ENCODE peak calls at places on chromosomes 11 and 22, in seven cellular contexts. One of them, this sample, is unnamed.
A peak's percentile ranks its signal among the peaks of the same experiment; 100 is the strongest.

GRCh38 chr11:112174789-112175595 is at the start of gene BCO2:
- DNase-seq in BJ: peak; percentile 42
- DNase-seq in stomach: peak; percentile 72
- DNase-seq in WERI-Rb-1: peak; percentile 79
- DNase-seq in right atrium auricular region: peak; percentile 91
- DNase-seq in CD4-positive, alpha-beta T cell: peak; percentile 12
- DNase-seq in GM23338: peak; percentile 74
- DNase-seq in this sample: peak; percentile 96

GRCh38 chr11:92954003-92954402 is 15.4 kb upstream of the MTNR1B start:
- DNase-seq in CD4-positive, alpha-beta T cell: no peak
- DNase-seq in stomach: no peak
- DNase-seq in BJ: no peak
- DNase-seq in GM23338: peak; percentile 4
- DNase-seq in WERI-Rb-1: no peak
- DNase-seq in right atrium auricular region: no peak
- DNase-seq in this sample: no peak

GRCh38 chr11:119990306-119991021 is 147.4 kb downstream of the TRIM29 start:
- DNase-seq in right atrium auricular region: peak; percentile 67
- DNase-seq in stomach: peak; percentile 64
- DNase-seq in WERI-Rb-1: no peak
- DNase-seq in GM23338: no peak
- DNase-seq in CD4-positive, alpha-beta T cell: no peak
- DNase-seq in BJ: no peak
- DNase-seq in this sample: no peak

GRCh38 chr11:6635082-6635932 is 16.1 kb upstream of the TPP1 start:
- DNase-seq in stomach: no peak
- DNase-seq in WERI-Rb-1: no peak
- DNase-seq in GM23338: no peak
- DNase-seq in right atrium auricular region: no peak
- DNase-seq in BJ: no peak
- DNase-seq in CD4-positive, alpha-beta T cell: no peak
- DNase-seq in this sample: no peak

GRCh38 chr11:10906521-10906920 is 48.7 kb upstream of the ZBED5 start:
- DNase-seq in WERI-Rb-1: no peak
- DNase-seq in GM23338: no peak
- DNase-seq in CD4-positive, alpha-beta T cell: no peak
- DNase-seq in right atrium auricular region: no peak
- DNase-seq in stomach: no peak
- DNase-seq in BJ: peak; percentile 56
- DNase-seq in this sample: no peak

GRCh38 chr22:24429411-24430365 is 2.3 kb downstream of the ADORA2A start:
- DNase-seq in BJ: no peak
- DNase-seq in WERI-Rb-1: no peak
- DNase-seq in GM23338: peak; percentile 58
- DNase-seq in right atrium auricular region: no peak
- DNase-seq in CD4-positive, alpha-beta T cell: peak; percentile 56
- DNase-seq in stomach: peak; percentile 84
- DNase-seq in this sample: no peak

GRCh38 chr11:44398266-44399045 is 88.5 kb upstream of the ALX4 start:
- DNase-seq in BJ: no peak
- DNase-seq in WERI-Rb-1: no peak
- DNase-seq in CD4-positive, alpha-beta T cell: no peak
- DNase-seq in stomach: no peak
- DNase-seq in right atrium auricular region: no peak
- DNase-seq in GM23338: no peak
- DNase-seq in this sample: no peak

GRCh38 chr11:117183724-117184349 is 5.3 kb downstream of the SIDT2 start:
- DNase-seq in WERI-Rb-1: no peak
- DNase-seq in right atrium auricular region: peak; percentile 36
- DNase-seq in BJ: no peak
- DNase-seq in stomach: peak; percentile 73
- DNase-seq in GM23338: no peak
- DNase-seq in CD4-positive, alpha-beta T cell: no peak
- DNase-seq in this sample: no peak

GRCh38 chr11:66418168-66418985 is 2.5 kb upstream of the NPAS4 start:
- DNase-seq in right atrium auricular region: peak; percentile 78
- DNase-seq in GM23338: peak; percentile 96
- DNase-seq in BJ: peak; percentile 87
- DNase-seq in WERI-Rb-1: peak; percentile 79
- DNase-seq in stomach: peak; percentile 48
- DNase-seq in CD4-positive, alpha-beta T cell: peak; percentile 33
- DNase-seq in this sample: no peak

GRCh38 chr22:47015589-47016178 is 253.2 kb downstream of the TBC1D22A start:
- DNase-seq in right atrium auricular region: no peak
- DNase-seq in BJ: no peak
- DNase-seq in stomach: peak; percentile 23
- DNase-seq in CD4-positive, alpha-beta T cell: no peak
- DNase-seq in GM23338: no peak
- DNase-seq in WERI-Rb-1: peak; percentile 31
- DNase-seq in this sample: no peak

GRCh38 chr11:76674517-76675400 is 4.2 kb upstream of the LRRC32 start:
- DNase-seq in BJ: no peak
- DNase-seq in stomach: no peak
- DNase-seq in right atrium auricular region: no peak
- DNase-seq in CD4-positive, alpha-beta T cell: no peak
- DNase-seq in GM23338: peak; percentile 48
- DNase-seq in WERI-Rb-1: no peak
- DNase-seq in this sample: no peak

GRCh38 chr11:106624377-106624776 is 393.9 kb downstream of the GUCY1A2 start:
- DNase-seq in right atrium auricular region: no peak
- DNase-seq in CD4-positive, alpha-beta T cell: no peak
- DNase-seq in WERI-Rb-1: no peak
- DNase-seq in GM23338: peak; percentile 43
- DNase-seq in stomach: no peak
- DNase-seq in BJ: no peak
- DNase-seq in this sample: no peak

GRCh38 chr11:58192229-58192628 is 3.4 kb downstream of the OR9Q2 start:
- DNase-seq in BJ: no peak
- DNase-seq in stomach: no peak
- DNase-seq in GM23338: no peak
- DNase-seq in CD4-positive, alpha-beta T cell: no peak
- DNase-seq in right atrium auricular region: no peak
- DNase-seq in WERI-Rb-1: no peak
- DNase-seq in this sample: no peak

GRCh38 chr11:59822989-59823566 is 12.5 kb upstream of the MRPL16 start:
- DNase-seq in BJ: no peak
- DNase-seq in GM23338: peak; percentile 70
- DNase-seq in right atrium auricular region: no peak
- DNase-seq in CD4-positive, alpha-beta T cell: no peak
- DNase-seq in WERI-Rb-1: peak; percentile 46
- DNase-seq in stomach: peak; percentile 53
- DNase-seq in this sample: no peak

GRCh38 chr22:29306175-29306829 is at the start of gene GAS2L1:
- DNase-seq in BJ: no peak
- DNase-seq in right atrium auricular region: peak; percentile 89
- DNase-seq in CD4-positive, alpha-beta T cell: no peak
- DNase-seq in GM23338: peak; percentile 80
- DNase-seq in stomach: peak; percentile 81
- DNase-seq in WERI-Rb-1: peak; percentile 94
- DNase-seq in this sample: no peak

GRCh38 chr11:121257976-121258375 is 34.6 kb upstream of the SC5D start:
- DNase-seq in BJ: no peak
- DNase-seq in stomach: no peak
- DNase-seq in right atrium auricular region: no peak
- DNase-seq in WERI-Rb-1: no peak
- DNase-seq in GM23338: no peak
- DNase-seq in CD4-positive, alpha-beta T cell: no peak
- DNase-seq in this sample: no peak

GRCh38 chr11:115711021-115711420 is 206.8 kb upstream of the CADM1 start:
- DNase-seq in stomach: no peak
- DNase-seq in GM23338: no peak
- DNase-seq in BJ: no peak
- DNase-seq in CD4-positive, alpha-beta T cell: no peak
- DNase-seq in WERI-Rb-1: no peak
- DNase-seq in right atrium auricular region: no peak
- DNase-seq in this sample: no peak

GRCh38 chr11:63705526-63705925 is 24.2 kb downstream of the RTN3 start:
- DNase-seq in BJ: no peak
- DNase-seq in GM23338: no peak
- DNase-seq in WERI-Rb-1: no peak
- DNase-seq in CD4-positive, alpha-beta T cell: no peak
- DNase-seq in right atrium auricular region: no peak
- DNase-seq in stomach: no peak
- DNase-seq in this sample: no peak

GRCh38 chr22:42635531-42635930 is 4.9 kb downstream of the ATP5MGL start:
- DNase-seq in BJ: peak; percentile 82
- DNase-seq in GM23338: no peak
- DNase-seq in stomach: peak; percentile 67
- DNase-seq in right atrium auricular region: peak; percentile 90
- DNase-seq in WERI-Rb-1: no peak
- DNase-seq in CD4-positive, alpha-beta T cell: no peak
- DNase-seq in this sample: no peak

GRCh38 chr11:88175004-88175706 is at the start of gene RAB38:
- DNase-seq in GM23338: peak; percentile 84
- DNase-seq in WERI-Rb-1: peak; percentile 66
- DNase-seq in right atrium auricular region: no peak
- DNase-seq in CD4-positive, alpha-beta T cell: no peak
- DNase-seq in BJ: no peak
- DNase-seq in stomach: peak; percentile 64
- DNase-seq in this sample: no peak

GRCh38 chr11:69700278-69701140 is 3.3 kb downstream of the FGF19 start:
- DNase-seq in WERI-Rb-1: peak; percentile 89
- DNase-seq in BJ: no peak
- DNase-seq in right atrium auricular region: no peak
- DNase-seq in GM23338: peak; percentile 86
- DNase-seq in stomach: peak; percentile 71
- DNase-seq in CD4-positive, alpha-beta T cell: no peak
- DNase-seq in this sample: no peak
- H3K27me3 ChIP-seq in WERI-Rb-1: no peaks in the 10 kb centered on the region
- H3K27me3 ChIP-seq in BJ: peaks cover 35% of the 10 kb centered on the region
- H3K27me3 ChIP-seq in right atrium auricular region: peaks cover 18% of the 10 kb centered on the region
- H3K27me3 ChIP-seq in GM23338: peaks cover 7% of the 10 kb centered on the region
- H3K27me3 ChIP-seq in stomach: peaks cover 27% of the 10 kb centered on the region
- H3K27me3 ChIP-seq in CD4-positive, alpha-beta T cell: peaks cover 78% of the 10 kb centered on the region
- H3K27me3 ChIP-seq in this sample: no peaks in the 10 kb centered on the region

GRCh38 chr11:1825785-1826451 is 8.9 kb upstream of the SYT8 start:
- DNase-seq in right atrium auricular region: no peak
- DNase-seq in stomach: no peak
- DNase-seq in CD4-positive, alpha-beta T cell: no peak
- DNase-seq in WERI-Rb-1: peak; percentile 5
- DNase-seq in BJ: no peak
- DNase-seq in GM23338: no peak
- DNase-seq in this sample: no peak

GRCh38 chr11:1825039-1825740 is 9.6 kb upstream of the SYT8 start:
- DNase-seq in WERI-Rb-1: peak; percentile 70
- DNase-seq in right atrium auricular region: no peak
- DNase-seq in BJ: no peak
- DNase-seq in stomach: peak; percentile 70
- DNase-seq in GM23338: peak; percentile 92
- DNase-seq in CD4-positive, alpha-beta T cell: no peak
- DNase-seq in this sample: no peak

GRCh38 chr11:1827095-1827797 is 7.5 kb upstream of the SYT8 start:
- DNase-seq in stomach: peak; percentile 90
- DNase-seq in GM23338: no peak
- DNase-seq in WERI-Rb-1: no peak
- DNase-seq in CD4-positive, alpha-beta T cell: no peak
- DNase-seq in right atrium auricular region: no peak
- DNase-seq in BJ: no peak
- DNase-seq in this sample: no peak

GRCh38 chr11:1827931-1828330 is 6.9 kb upstream of the SYT8 start:
- DNase-seq in CD4-positive, alpha-beta T cell: no peak
- DNase-seq in right atrium auricular region: no peak
- DNase-seq in stomach: no peak
- DNase-seq in BJ: no peak
- DNase-seq in GM23338: no peak
- DNase-seq in WERI-Rb-1: no peak
- DNase-seq in this sample: no peak

DNA sequence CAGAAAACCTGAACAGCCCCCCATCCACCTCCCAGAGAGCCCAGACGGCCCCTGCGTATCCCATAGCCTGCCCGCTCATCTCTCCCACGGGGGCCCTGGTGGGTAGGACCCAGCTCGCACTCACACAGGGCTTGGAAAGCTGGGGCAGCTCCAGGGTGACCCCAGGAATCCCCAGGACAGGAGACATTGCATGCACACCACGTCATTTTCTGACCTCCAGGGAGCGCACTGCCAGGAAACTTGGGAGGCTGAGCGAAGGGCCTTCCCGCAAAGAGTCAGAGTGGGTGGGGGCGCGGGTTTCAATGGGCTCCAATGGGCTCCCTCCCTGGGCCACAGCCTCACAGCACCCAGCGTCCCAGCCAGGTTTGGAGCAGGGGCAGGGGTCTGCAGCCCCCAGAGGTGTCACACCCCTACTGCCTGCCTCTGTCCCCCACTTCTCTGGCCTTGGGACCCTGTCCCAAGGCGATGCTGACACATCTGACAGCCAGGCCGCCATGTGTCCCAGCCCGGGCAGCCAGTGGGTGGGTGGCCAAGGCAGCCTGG is 8.2 kb upstream of the SYT8 start:
- DNase-seq in CD4-positive, alpha-beta T cell: no peak
- DNase-seq in WERI-Rb-1: peak; percentile 47
- DNase-seq in GM23338: peak; percentile 63
- DNase-seq in stomach: peak; percentile 61
- DNase-seq in right atrium auricular region: no peak
- DNase-seq in BJ: no peak
- DNase-seq in this sample: no peak
- TF ChIP-seq CTCF in CD4-positive, alpha-beta T cell: no peak
- TF ChIP-seq CTCF in WERI-Rb-1: peak; percentile 58
- TF ChIP-seq CTCF in GM23338: peak; percentile 36
- TF ChIP-seq CTCF in stomach: no peak
- TF ChIP-seq CTCF in right atrium auricular region: no peak
- TF ChIP-seq CTCF in BJ: peak; percentile 18
- TF ChIP-seq CTCF in this sample: no peak

DNA sequence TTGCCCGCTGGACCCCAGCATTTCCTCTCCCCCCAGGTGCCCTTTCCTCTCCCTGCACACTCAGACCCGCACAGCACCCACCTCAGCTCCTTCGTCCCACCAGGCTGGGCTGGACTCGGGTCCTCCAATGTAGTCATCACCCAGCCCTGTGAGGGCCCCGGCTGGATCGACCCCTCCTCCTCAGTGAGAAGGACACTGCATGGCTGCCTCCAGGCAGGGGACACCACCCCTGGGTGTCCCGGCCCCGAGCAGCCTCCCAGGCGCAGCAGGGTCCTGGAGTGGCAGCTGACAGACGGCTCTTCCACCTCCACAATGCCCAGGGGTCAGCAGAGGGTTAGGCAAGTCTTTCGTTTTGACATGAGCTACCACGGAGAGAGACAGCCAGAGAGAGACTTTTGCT is 11.1 kb upstream of the ELF5 start:
- DNase-seq in CD4-positive, alpha-beta T cell: no peak
- DNase-seq in right atrium auricular region: no peak
- DNase-seq in WERI-Rb-1: no peak
- DNase-seq in GM23338: no peak
- DNase-seq in stomach: no peak
- DNase-seq in BJ: no peak
- DNase-seq in this sample: no peak
- H3K27me3 ChIP-seq in CD4-positive, alpha-beta T cell: no peaks in the 10 kb centered on the region
- H3K27me3 ChIP-seq in right atrium auricular region: no peaks in the 10 kb centered on the region
- H3K27me3 ChIP-seq in WERI-Rb-1: no peaks in the 10 kb centered on the region
- H3K27me3 ChIP-seq in GM23338: no peaks in the 10 kb centered on the region
- H3K27me3 ChIP-seq in stomach: no peaks in the 10 kb centered on the region
- H3K27me3 ChIP-seq in BJ: peaks cover 13% of the 10 kb centered on the region
- H3K27me3 ChIP-seq in this sample: no peaks in the 10 kb centered on the region

DNA sequence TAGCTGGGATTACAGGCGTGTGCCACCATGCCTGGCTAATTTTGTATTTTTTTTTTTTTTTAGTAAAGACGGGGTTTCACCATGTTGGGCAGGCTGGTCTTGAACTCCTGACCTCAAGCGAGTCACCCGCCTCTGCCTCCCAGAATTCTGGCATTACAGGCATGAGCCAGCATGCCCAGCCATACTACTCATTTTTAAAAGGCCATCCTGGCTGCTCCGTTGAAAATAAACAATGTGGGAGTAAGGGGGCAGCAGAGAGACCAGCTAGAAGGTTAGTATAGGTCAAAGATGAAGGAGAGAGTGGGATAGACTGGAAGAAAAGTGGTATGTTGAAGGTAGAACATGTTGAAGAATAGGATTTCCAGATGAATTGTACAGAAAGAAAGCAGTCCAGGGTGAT is 17.6 kb upstream of the LIN7C start:
- DNase-seq in BJ: peak; percentile 9
- DNase-seq in stomach: no peak
- DNase-seq in CD4-positive, alpha-beta T cell: no peak
- DNase-seq in GM23338: peak; percentile 83
- DNase-seq in WERI-Rb-1: peak; percentile 15
- DNase-seq in right atrium auricular region: no peak
- DNase-seq in this sample: no peak
- TF ChIP-seq CTCF in BJ: peak; percentile 32
- TF ChIP-seq CTCF in stomach: no peak
- TF ChIP-seq CTCF in CD4-positive, alpha-beta T cell: no peak
- TF ChIP-seq CTCF in GM23338: peak; percentile 74
- TF ChIP-seq CTCF in WERI-Rb-1: no peak
- TF ChIP-seq CTCF in right atrium auricular region: no peak
- TF ChIP-seq CTCF in this sample: no peak